ENCODE peak calls at places on chromosomes 5 and 9, in nine cellular contexts. I is tibial nerve, F is uterus, X is fibroblast of mammary gland, M is GM12878, V is upper lobe of right lung, Z is sigmoid colon, O is hepatocyte, N is AG10803. A is an unnamed sample.

GRCh38 chr5:151240891-151241290 is 12.1 kb upstream of the GM2A start:
- DNase-seq in I (no peak), F (no peak), X (no peak), M (no peak), V (no peak), Z (no peak), O (no peak), N (no peak), A (no peak)

GRCh38 chr9:135358161-135358940 is 121.2 kb upstream of the PPP1R26 start:
- DNase-seq in I (no peak), F (no peak), X (no peak), M (no peak), V (no peak), Z (no peak), O (no peak), N (no peak), A (no peak)

GRCh38 chr9:77421506-77422265 is 226.4 kb downstream of the GNA14 start:
- DNase-seq in I (no peak), F (no peak), X (no peak), M (no peak), V (no peak), Z (no peak), O (no peak), N (no peak), A (no peak)

GRCh38 chr5:154977409-154977808 is 36.1 kb upstream of the KIF4B start:
- DNase-seq in I (no peak), F (no peak), X (peak; percentile 23), M (no peak), V (no peak), Z (no peak), O (no peak), N (no peak), A (no peak)

GRCh38 chr5:10307206-10308148 is at the start of gene CMBL:
- DNase-seq in I (no peak), F (peak; percentile 49), X (peak; percentile 57), M (no peak), V (peak; percentile 74), Z (peak; percentile 69), O (peak; percentile 74), N (peak; percentile 46), A (no peak)

GRCh38 chr5:2303391-2304100 is 420.8 kb upstream of the IRX4 start:
- DNase-seq in I (no peak), F (no peak), X (no peak), M (no peak), V (no peak), Z (no peak), O (no peak), N (no peak), A (no peak)

GRCh38 chr5:72465601-72466563 is 41.3 kb downstream of the ZNF366 start:
- DNase-seq in I (no peak), F (no peak), X (peak; percentile 75), M (peak; percentile 92), V (no peak), Z (no peak), O (no peak), N (peak; percentile 48), A (peak; percentile 25)

GRCh38 chr9:102499468-102499867 is 495.7 kb upstream of the CYLC2 start:
- DNase-seq in I (no peak), F (no peak), X (no peak), M (no peak), V (no peak), Z (no peak), O (no peak), N (no peak), A (no peak)

GRCh38 chr9:117707561-117707960 is 3.4 kb downstream of the TLR4 start:
- DNase-seq in I (no peak), F (no peak), X (peak; percentile 31), M (no peak), V (no peak), Z (no peak), O (no peak), N (no peak), A (no peak)

GRCh38 chr9:19754921-19755320 is 33.9 kb downstream of the SLC24A2 start:
- DNase-seq in I (no peak), F (no peak), X (no peak), M (no peak), V (no peak), Z (no peak), O (no peak), N (no peak), A (no peak)

GRCh38 chr5:59522201-59522831 is 371.2 kb downstream of the PDE4D start:
- DNase-seq in I (no peak), F (no peak), X (no peak), M (no peak), V (no peak), Z (no peak), O (peak; percentile 16), N (no peak), A (no peak)

GRCh38 chr9:19376931-19377330 is 3.1 kb downstream of the RPS6 start:
- DNase-seq in I (no peak), F (no peak), X (no peak), M (no peak), V (no peak), Z (no peak), O (no peak), N (no peak), A (no peak)

GRCh38 chr5:42767491-42768105 is 11.0 kb downstream of the CCDC152 start:
- DNase-seq in I (no peak), F (no peak), X (peak; percentile 61), M (no peak), V (no peak), Z (no peak), O (peak; percentile 49), N (peak; percentile 43), A (no peak)

GRCh38 chr5:137101544-137101943 is 397.6 kb downstream of the SPOCK1 start:
- DNase-seq in I (no peak), F (no peak), X (peak; percentile 59), M (no peak), V (no peak), Z (no peak), O (no peak), N (peak; percentile 81), A (no peak)

GRCh38 chr5:118923295-118924005 is 64.9 kb downstream of the DTWD2 start:
- DNase-seq in I (no peak), F (no peak), X (no peak), M (no peak), V (no peak), Z (no peak), O (no peak), N (no peak), A (no peak)

GRCh38 chr9:33446507-33447403 is 638 bp downstream of the AQP3 start:
- DNase-seq in I (no peak), F (peak; percentile 35), X (peak; percentile 59), M (peak; percentile 79), V (peak; percentile 88), Z (no peak), O (peak; percentile 82), N (peak; percentile 32), A (no peak)

GRCh38 chr9:134606951-134607733 is 34.5 kb upstream of the COL5A1 start:
- DNase-seq in I (no peak), F (peak; percentile 18), X (peak; percentile 31), M (no peak), V (no peak), Z (no peak), O (no peak), N (no peak), A (no peak)

GRCh38 chr9:132674485-132674884 is 4.2 kb downstream of the GTF3C4 start:
- DNase-seq in I (no peak), F (no peak), X (no peak), M (no peak), V (no peak), Z (no peak), O (no peak), N (no peak), A (no peak)

GRCh38 chr9:111360881-111361280 is 30.9 kb upstream of the OR2K2 start:
- DNase-seq in I (no peak), F (no peak), X (no peak), M (peak; percentile 34), V (no peak), Z (no peak), O (no peak), N (no peak), A (no peak)

GRCh38 chr9:111352545-111352944 is 22.5 kb upstream of the OR2K2 start:
- DNase-seq in I (no peak), F (no peak), X (no peak), M (no peak), V (no peak), Z (no peak), O (no peak), N (no peak), A (no peak)

GRCh38 chr9:111362526-111362925 is 32.5 kb upstream of the OR2K2 start:
- DNase-seq in I (no peak), F (no peak), X (no peak), M (no peak), V (no peak), Z (no peak), O (no peak), N (peak; percentile 34), A (peak; percentile 28)

DNA sequence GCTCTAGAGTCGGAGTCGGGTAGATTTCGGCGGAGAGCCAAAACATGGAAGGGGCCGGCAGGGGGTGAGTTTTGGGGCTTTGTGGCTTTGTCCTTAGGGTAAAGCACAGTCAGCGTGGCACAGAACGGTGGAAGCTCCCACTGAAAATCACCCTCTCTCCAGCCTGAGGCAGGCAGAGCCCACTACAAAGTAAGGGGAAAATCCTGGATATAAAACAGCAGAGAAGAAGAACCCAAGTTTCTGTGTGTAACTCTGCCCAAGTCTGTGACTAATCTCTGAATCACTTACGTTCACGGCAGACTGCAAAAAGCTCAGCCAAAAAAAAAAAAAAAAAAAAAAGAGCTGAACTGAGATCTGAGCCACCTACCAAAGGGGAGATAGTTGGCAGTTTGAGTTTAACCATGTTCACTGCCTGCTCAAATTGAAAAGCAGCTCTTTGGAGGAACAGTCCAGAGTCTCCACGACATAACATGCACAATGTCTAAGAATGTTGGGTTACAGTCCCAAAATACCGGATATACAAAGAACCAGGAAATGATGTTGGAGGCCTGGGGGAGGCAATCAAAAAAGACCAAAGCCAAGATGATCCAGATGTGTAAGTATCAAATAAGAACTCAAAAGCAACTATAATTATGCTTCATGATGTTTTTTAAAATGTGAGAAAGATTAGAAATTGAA is 26.7 kb upstream of the OR2K2 start:
- DNase-seq in I (no peak), F (peak; percentile 36), X (peak; percentile 94), M (no peak), V (no peak), Z (peak; percentile 69), O (peak; percentile 37), N (peak; percentile 87), A (peak; percentile 74)
- H3K4me3 ChIP-seq in I (peak overlapping the region; percentile 7), F (no peak overlapping the region), X (peak overlapping the region; percentile 46), M (no peak overlapping the region), V (no peak overlapping the region), Z (peak overlapping the region; percentile 30), O (no peak overlapping the region), N (peak overlapping the region; percentile 56), A (peak overlapping the region; percentile 46)

GRCh38 chr5:92687793-92688467 is 893.1 kb downstream of the NR2F1-AS1 start:
- DNase-seq in I (no peak), F (no peak), X (peak; percentile 79), M (no peak), V (no peak), Z (no peak), O (peak; percentile 30), N (peak; percentile 38), A (peak; percentile 55)
- TF ChIP-seq CTCF in I (peak; percentile 50), F (peak; percentile 29), X (peak; percentile 61), M (no peak), V (peak; percentile 26), Z (no peak), O (peak; percentile 62), N (peak; percentile 55), A (peak; percentile 66)

GRCh38 chr9:98087420-98088354 is 31.2 kb downstream of the NANS start:
- DNase-seq in I (no peak), F (peak; percentile 22), X (peak; percentile 64), M (no peak), V (peak; percentile 82), Z (peak; percentile 69), O (peak; percentile 77), N (peak; percentile 50), A (no peak)
- H3K4me3 ChIP-seq in I (peak overlapping the region; percentile 58), F (no peak overlapping the region), X (peak overlapping the region; percentile 6), M (no peak overlapping the region), V (peak overlapping the region; percentile 36), Z (peak overlapping the region; percentile 46), O (no peak overlapping the region), N (peak overlapping the region; percentile 27), A (no peak overlapping the region)

GRCh38 chr5:125654392-125654791 is 768.8 kb upstream of the GRAMD2B start:
- DNase-seq in I (no peak), F (no peak), X (no peak), M (no peak), V (no peak), Z (no peak), O (no peak), N (no peak), A (no peak)
- TF ChIP-seq CTCF in I (no peak), F (no peak), X (no peak), M (no peak), V (no peak), Z (no peak), O (no peak), N (no peak), A (no peak)